ENCODE peak calls at places on chromosomes 16 and 17, in ten cellular contexts. N is Caco-2; I is effector memory CD4-positive, alpha-beta T cell; Q is cardiac muscle cell; G is lower lobe of right lung; E is endodermal cell; K is AG04449; X is HAP-1; L is transverse colon; J is foreskin fibroblast. H is an unnamed sample.

GRCh38 chr17:66317629-66318028 is 15.2 kb downstream of the PRKCA start:
- DNase-seq in N (no peak), I (no peak), Q (no peak), G (no peak), E (no peak), K (no peak), X (no peak), L (no peak), J (peak; percentile 34), H (no peak)

GRCh38 chr16:84486551-84487235 is 17.8 kb downstream of the MEAK7 start:
- DNase-seq in N (no peak), I (no peak), Q (no peak), G (no peak), E (no peak), K (no peak), X (no peak), L (no peak), J (no peak), H (no peak)

GRCh38 chr16:14527411-14528044 is 102.5 kb downstream of the PARN start:
- DNase-seq in N (no peak), I (no peak), Q (no peak), G (no peak), E (no peak), K (no peak), X (no peak), L (no peak), J (peak; percentile 58), H (peak; percentile 67)

GRCh38 chr16:3696425-3697218 is 20.7 kb downstream of the TRAP1 start:
- DNase-seq in N (no peak), I (no peak), Q (no peak), G (no peak), E (no peak), K (peak; percentile 89), X (no peak), L (no peak), J (peak; percentile 88), H (peak; percentile 76)

GRCh38 chr17:70905796-70906195 is 736.5 kb downstream of the KCNJ2 start:
- DNase-seq in N (no peak), I (no peak), Q (no peak), G (no peak), E (no peak), K (peak; percentile 31), X (no peak), L (no peak), J (peak; percentile 97), H (peak; percentile 99)

GRCh38 chr17:77817953-77818352 is 140.6 kb upstream of the TNRC6C start:
- DNase-seq in N (no peak), I (no peak), Q (no peak), G (no peak), E (no peak), K (no peak), X (no peak), L (no peak), J (peak; percentile 33), H (no peak)

GRCh38 chr17:48961516-48962233 is 6.7 kb downstream of the GIP start:
- DNase-seq in N (peak; percentile 73), I (no peak), Q (peak; percentile 42), G (no peak), E (peak; percentile 93), K (no peak), X (no peak), L (no peak), J (peak; percentile 86), H (no peak)

GRCh38 chr17:73194514-73195222 is 1.8 kb downstream of the COG1 start:
- DNase-seq in N (no peak), I (no peak), Q (no peak), G (no peak), E (no peak), K (peak; percentile 47), X (no peak), L (no peak), J (peak; percentile 76), H (no peak)

GRCh38 chr17:14228903-14229302 is 7.8 kb downstream of the CDRT15 start:
- DNase-seq in N (no peak), I (no peak), Q (no peak), G (no peak), E (no peak), K (peak; percentile 40), X (no peak), L (no peak), J (peak; percentile 42), H (peak; percentile 1)

GRCh38 chr17:14033166-14033565 is 36.1 kb upstream of the COX10 start:
- DNase-seq in N (no peak), I (no peak), Q (no peak), G (no peak), E (no peak), K (no peak), X (no peak), L (no peak), J (no peak), H (no peak)

GRCh38 chr16:10728035-10728462 is 15.6 kb upstream of the NUBP1 start:
- DNase-seq in N (no peak), I (no peak), Q (no peak), G (no peak), E (no peak), K (no peak), X (no peak), L (peak; percentile 42), J (peak; percentile 30), H (no peak)

GRCh38 chr17:27733771-27734170 is 66.6 kb downstream of the NOS2 start:
- DNase-seq in N (no peak), I (no peak), Q (no peak), G (no peak), E (no peak), K (no peak), X (no peak), L (no peak), J (no peak), H (no peak)

GRCh38 chr17:41910701-41911391 is 7.9 kb downstream of the ACLY start:
- DNase-seq in N (no peak), I (no peak), Q (no peak), G (no peak), E (no peak), K (peak; percentile 93), X (no peak), L (no peak), J (peak; percentile 87), H (peak; percentile 94)

GRCh38 chr17:82014432-82014831 is 8.2 kb downstream of the CENPX start:
- DNase-seq in N (no peak), I (no peak), Q (no peak), G (no peak), E (no peak), K (no peak), X (no peak), L (no peak), J (no peak), H (no peak)

GRCh38 chr16:19599968-19600716 is 44.6 kb downstream of the VPS35L start:
- DNase-seq in N (no peak), I (no peak), Q (no peak), G (no peak), E (no peak), K (no peak), X (no peak), L (no peak), J (no peak), H (no peak)

GRCh38 chr16:19589771-19590302 is 34.3 kb downstream of the VPS35L start:
- DNase-seq in N (no peak), I (no peak), Q (no peak), G (no peak), E (no peak), K (peak; percentile 63), X (no peak), L (no peak), J (peak; percentile 79), H (peak; percentile 63)

GRCh38 chr16:19598805-19599204 is 43.3 kb downstream of the VPS35L start:
- DNase-seq in N (no peak), I (no peak), Q (no peak), G (no peak), E (peak; percentile 51), K (no peak), X (no peak), L (no peak), J (no peak), H (no peak)

DNA sequence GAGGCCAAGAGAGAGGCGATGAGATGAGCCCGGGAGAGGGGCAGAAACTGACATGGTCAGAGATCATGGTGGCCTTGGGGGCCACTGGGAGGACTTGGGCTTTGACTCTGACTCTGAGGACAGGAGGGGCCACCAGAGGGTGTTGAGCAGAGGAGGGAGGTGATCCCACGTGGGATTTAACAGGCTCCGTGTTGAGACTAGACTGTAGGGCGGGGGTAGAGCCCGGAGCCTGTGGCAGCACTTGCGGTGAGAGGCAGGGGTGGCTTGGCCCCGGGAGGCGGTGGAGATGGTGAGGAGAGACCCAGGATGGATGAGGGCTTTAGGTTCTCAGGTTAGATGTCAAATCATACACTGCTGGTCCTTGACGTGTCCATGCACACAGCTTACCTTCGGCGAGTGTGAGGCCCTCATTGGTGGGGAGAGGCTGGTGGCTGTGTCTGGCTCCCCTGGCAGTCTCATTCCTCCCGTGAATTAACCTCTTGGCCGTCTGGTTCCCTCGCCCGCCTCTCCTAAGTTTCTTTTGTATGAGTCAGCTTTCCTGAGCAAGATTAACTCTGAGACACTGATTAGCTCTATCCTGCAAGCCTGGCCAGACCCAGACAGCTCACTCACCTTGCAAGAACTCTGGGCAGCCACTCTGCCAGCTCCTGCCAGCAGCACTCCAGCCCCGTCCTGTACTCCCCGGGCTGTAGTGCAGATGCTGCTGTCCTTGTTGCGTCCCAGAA is 39.7 kb downstream of the VPS35L start:
- DNase-seq in N (peak; percentile 11), I (no peak), Q (no peak), G (no peak), E (no peak), K (peak; percentile 88), X (no peak), L (no peak), J (peak; percentile 79), H (no peak)
- H3K4me3 ChIP-seq in N (no peak overlapping the region), I (no peak overlapping the region), Q (no peak overlapping the region), G (no peak overlapping the region), E (no peak overlapping the region), K (no peak overlapping the region), X (no peak overlapping the region), L (no peak overlapping the region), J (no peak overlapping the region), H (no peak overlapping the region)

GRCh38 chr17:40348136-40348504 is 16.4 kb downstream of the GJD3 start:
- DNase-seq in N (no peak), I (no peak), Q (no peak), G (no peak), E (peak; percentile 66), K (no peak), X (no peak), L (no peak), J (no peak), H (no peak)
- H3K4me3 ChIP-seq in N (no peak overlapping the region), I (no peak overlapping the region), Q (no peak overlapping the region), G (peak overlapping the region; percentile 33), E (no peak overlapping the region), K (no peak overlapping the region), X (no peak overlapping the region), L (no peak overlapping the region), J (no peak overlapping the region), H (no peak overlapping the region)

DNA sequence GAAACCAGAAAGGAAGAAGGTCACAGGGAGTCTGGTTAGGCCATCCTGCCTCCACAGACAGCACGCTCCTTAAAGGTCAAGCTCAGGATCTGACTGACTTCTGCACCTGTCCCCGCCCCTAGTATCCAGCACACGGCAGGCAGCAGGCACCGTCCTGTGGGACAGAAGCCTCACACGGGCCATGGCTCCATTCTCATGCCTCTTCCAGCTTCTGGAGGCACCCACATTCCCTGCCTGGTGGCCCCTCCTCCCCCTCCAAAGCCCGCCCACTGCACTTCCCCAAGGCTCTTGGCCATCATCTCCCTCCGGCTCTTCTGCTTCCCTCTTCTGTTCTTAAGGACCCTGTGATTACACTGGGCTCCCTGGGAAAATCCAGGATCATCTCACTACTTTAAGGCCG is 3.6 kb downstream of the CANT1 start:
- DNase-seq in N (no peak), I (no peak), Q (no peak), G (no peak), E (peak; percentile 40), K (no peak), X (no peak), L (peak; percentile 35), J (no peak), H (no peak)
- H3K4me3 ChIP-seq in N (no peak overlapping the region), I (no peak overlapping the region), Q (no peak overlapping the region), G (no peak overlapping the region), E (no peak overlapping the region), K (no peak overlapping the region), X (no peak overlapping the region), L (peak overlapping the region; percentile 5), J (no peak overlapping the region), H (no peak overlapping the region)

GRCh38 chr17:2852729-2853110 is 56.5 kb downstream of the RAP1GAP2 start:
- DNase-seq in N (no peak), I (no peak), Q (no peak), G (no peak), E (peak; percentile 89), K (no peak), X (no peak), L (no peak), J (no peak), H (no peak)
- H3K4me3 ChIP-seq in N (no peak overlapping the region), I (peak overlapping the region; percentile 62), Q (peak overlapping the region; percentile 58), G (peak overlapping the region; percentile 56), E (peak overlapping the region; percentile 64), K (peak overlapping the region; percentile 40), X (peak overlapping the region; percentile 45), L (peak overlapping the region; percentile 51), J (peak overlapping the region; percentile 35), H (peak overlapping the region; percentile 61)

H was measured in skeletal muscle cell.